ENCODE peak calls at places on chromosomes 13 and 19, in four cellular contexts. One of them, this sample, is unnamed.

GRCh38 chr19:17490411-17490810 is 20.1 kb downstream of the SLC27A1 start:
- DNase-seq in breast epithelium: no peak
- DNase-seq in astrocyte of the cerebellum: no peak
- DNase-seq in astrocyte of the spinal cord: no peak
- DNase-seq in this sample: no peak

GRCh38 chr13:30730526-30730925 is 4.8 kb upstream of the ALOX5AP start:
- DNase-seq in breast epithelium: no peak
- DNase-seq in astrocyte of the cerebellum: no peak
- DNase-seq in astrocyte of the spinal cord: no peak
- DNase-seq in this sample: no peak

GRCh38 chr19:12527034-12527836 is 24.0 kb downstream of the ZNF564 start:
- DNase-seq in breast epithelium: no peak
- DNase-seq in astrocyte of the cerebellum: no peak
- DNase-seq in astrocyte of the spinal cord: peak; percentile 46
- DNase-seq in this sample: no peak

GRCh38 chr13:100517135-100517534 is 71.5 kb downstream of the GGACT start:
- DNase-seq in breast epithelium: no peak
- DNase-seq in astrocyte of the cerebellum: no peak
- DNase-seq in astrocyte of the spinal cord: no peak
- DNase-seq in this sample: no peak

GRCh38 chr13:99421758-99422555 is 79.3 kb upstream of the TM9SF2 start:
- DNase-seq in breast epithelium: no peak
- DNase-seq in astrocyte of the cerebellum: no peak
- DNase-seq in astrocyte of the spinal cord: no peak
- DNase-seq in this sample: no peak

GRCh38 chr19:13965377-13965896 is 13.1 kb downstream of the DCAF15 start:
- DNase-seq in breast epithelium: no peak
- DNase-seq in astrocyte of the cerebellum: no peak
- DNase-seq in astrocyte of the spinal cord: no peak
- DNase-seq in this sample: no peak

GRCh38 chr13:98942485-98942884 is 35.4 kb downstream of the DOCK9 start:
- DNase-seq in breast epithelium: no peak
- DNase-seq in astrocyte of the cerebellum: no peak
- DNase-seq in astrocyte of the spinal cord: no peak
- DNase-seq in this sample: no peak

GRCh38 chr13:66407159-66407558 is 823.0 kb downstream of the PCDH9 start:
- DNase-seq in breast epithelium: no peak
- DNase-seq in astrocyte of the cerebellum: no peak
- DNase-seq in astrocyte of the spinal cord: no peak
- DNase-seq in this sample: no peak

GRCh38 chr13:106376411-106377112 is 158.9 kb downstream of the EFNB2 start:
- DNase-seq in breast epithelium: no peak
- DNase-seq in astrocyte of the cerebellum: peak; percentile 92
- DNase-seq in astrocyte of the spinal cord: peak; percentile 98
- DNase-seq in this sample: no peak

GRCh38 chr13:94267581-94267980 is 211.9 kb downstream of the DCT start:
- DNase-seq in breast epithelium: no peak
- DNase-seq in astrocyte of the cerebellum: no peak
- DNase-seq in astrocyte of the spinal cord: no peak
- DNase-seq in this sample: no peak

GRCh38 chr13:59747529-59747928 is 416.2 kb downstream of the DIAPH3 start:
- DNase-seq in breast epithelium: no peak
- DNase-seq in astrocyte of the cerebellum: no peak
- DNase-seq in astrocyte of the spinal cord: no peak
- DNase-seq in this sample: no peak

GRCh38 chr19:54451997-54452396 is 3.0 kb downstream of the LENG8 start:
- DNase-seq in breast epithelium: no peak
- DNase-seq in astrocyte of the cerebellum: no peak
- DNase-seq in astrocyte of the spinal cord: no peak
- DNase-seq in this sample: no peak

GRCh38 chr19:2345794-2346663 is 14.0 kb upstream of the TMPRSS9 start:
- DNase-seq in breast epithelium: no peak
- DNase-seq in astrocyte of the cerebellum: no peak
- DNase-seq in astrocyte of the spinal cord: no peak
- DNase-seq in this sample: peak; percentile 23

GRCh38 chr19:39745645-39746044 is 7.8 kb upstream of the CLC start:
- DNase-seq in breast epithelium: no peak
- DNase-seq in astrocyte of the cerebellum: no peak
- DNase-seq in astrocyte of the spinal cord: no peak
- DNase-seq in this sample: no peak

GRCh38 chr19:11921852-11922495 is 2.9 kb upstream of the ZNF700 start:
- DNase-seq in breast epithelium: no peak
- DNase-seq in astrocyte of the cerebellum: no peak
- DNase-seq in astrocyte of the spinal cord: no peak
- DNase-seq in this sample: no peak

GRCh38 chr13:72805663-72806341 is 23.9 kb downstream of the PIBF1 start:
- DNase-seq in breast epithelium: no peak
- DNase-seq in astrocyte of the cerebellum: no peak
- DNase-seq in astrocyte of the spinal cord: no peak
- DNase-seq in this sample: no peak

GRCh38 chr13:28099396-28100148 is 804 bp downstream of the FLT3 start:
- DNase-seq in breast epithelium: no peak
- DNase-seq in astrocyte of the cerebellum: no peak
- DNase-seq in astrocyte of the spinal cord: no peak
- DNase-seq in this sample: no peak

GRCh38 chr19:5205937-5206750 is 134.5 kb downstream of the PTPRS start:
- DNase-seq in breast epithelium: no peak
- DNase-seq in astrocyte of the cerebellum: no peak
- DNase-seq in astrocyte of the spinal cord: no peak
- DNase-seq in this sample: no peak

GRCh38 chr19:47215581-47215980 is 15.4 kb downstream of the BBC3 start:
- DNase-seq in breast epithelium: no peak
- DNase-seq in astrocyte of the cerebellum: no peak
- DNase-seq in astrocyte of the spinal cord: no peak
- DNase-seq in this sample: no peak

GRCh38 chr13:43229506-43229905 is 206.1 kb downstream of the DNAJC15 start:
- DNase-seq in breast epithelium: no peak
- DNase-seq in astrocyte of the cerebellum: no peak
- DNase-seq in astrocyte of the spinal cord: peak; percentile 70
- DNase-seq in this sample: no peak

GRCh38 chr13:102198418-102199322 is 203.2 kb downstream of the FGF14 start:
- DNase-seq in breast epithelium: no peak
- DNase-seq in astrocyte of the cerebellum: no peak
- DNase-seq in astrocyte of the spinal cord: peak; percentile 35
- DNase-seq in this sample: no peak

GRCh38 chr19:42467437-42467760 is 24.7 kb upstream of the CXCL17 start:
- DNase-seq in breast epithelium: no peak
- DNase-seq in astrocyte of the cerebellum: no peak
- DNase-seq in astrocyte of the spinal cord: no peak
- DNase-seq in this sample: no peak

GRCh38 chr13:89925107-89925506 is 1422.4 kb upstream of the MIR17HG start:
- DNase-seq in breast epithelium: no peak
- DNase-seq in astrocyte of the cerebellum: peak; percentile 23
- DNase-seq in astrocyte of the spinal cord: peak; percentile 43
- DNase-seq in this sample: no peak

GRCh38 chr13:35891973-35892441 is 239.2 kb downstream of the DCLK1 start:
- DNase-seq in breast epithelium: no peak
- DNase-seq in astrocyte of the cerebellum: no peak
- DNase-seq in astrocyte of the spinal cord: peak; percentile 6
- DNase-seq in this sample: no peak

GRCh38 chr13:42545842-42546241 is 28.1 kb upstream of the TNFSF11 start:
- DNase-seq in breast epithelium: no peak
- DNase-seq in astrocyte of the cerebellum: no peak
- DNase-seq in astrocyte of the spinal cord: no peak
- DNase-seq in this sample: no peak

GRCh38 chr19:36115453-36116343 is at the start of gene TBCB:
- DNase-seq in breast epithelium: no peak
- DNase-seq in astrocyte of the cerebellum: no peak
- DNase-seq in astrocyte of the spinal cord: peak; percentile 42
- DNase-seq in this sample: no peak

GRCh38 chr13:48749144-48749543 is 95.4 kb downstream of the CYSLTR2 start:
- DNase-seq in breast epithelium: no peak
- DNase-seq in astrocyte of the cerebellum: no peak
- DNase-seq in astrocyte of the spinal cord: peak; percentile 71
- DNase-seq in this sample: no peak

GRCh38 chr13:73722120-73722519 is 412.1 kb downstream of the KLF12 start:
- DNase-seq in breast epithelium: no peak
- DNase-seq in astrocyte of the cerebellum: peak; percentile 42
- DNase-seq in astrocyte of the spinal cord: peak; percentile 61
- DNase-seq in this sample: no peak

GRCh38 chr13:50126378-50127016 is 111.3 kb downstream of the KCNRG start:
- DNase-seq in breast epithelium: no peak
- DNase-seq in astrocyte of the cerebellum: no peak
- DNase-seq in astrocyte of the spinal cord: peak; percentile 52
- DNase-seq in this sample: peak; percentile 34
- TF ChIP-seq CTCF in breast epithelium: no peak
- TF ChIP-seq CTCF in astrocyte of the cerebellum: no peak
- TF ChIP-seq CTCF in astrocyte of the spinal cord: no peak
- TF ChIP-seq CTCF in this sample: no peak

GRCh38 chr13:114066956-114067355 is 65.5 kb downstream of the RASA3 start:
- DNase-seq in breast epithelium: no peak
- DNase-seq in astrocyte of the cerebellum: no peak
- DNase-seq in astrocyte of the spinal cord: no peak
- DNase-seq in this sample: no peak
- H3K4me3 ChIP-seq in breast epithelium: no peak overlapping the region
- H3K4me3 ChIP-seq in astrocyte of the cerebellum: no peak overlapping the region
- H3K4me3 ChIP-seq in astrocyte of the spinal cord: no peak overlapping the region
- H3K4me3 ChIP-seq in this sample: no peak overlapping the region

GRCh38 chr13:51262501-51263211 is 40.5 kb downstream of the FAM124A start:
- DNase-seq in breast epithelium: no peak
- DNase-seq in astrocyte of the cerebellum: no peak
- DNase-seq in astrocyte of the spinal cord: no peak
- DNase-seq in this sample: no peak
- TF ChIP-seq CTCF in breast epithelium: no peak
- TF ChIP-seq CTCF in astrocyte of the cerebellum: peak; percentile 9
- TF ChIP-seq CTCF in astrocyte of the spinal cord: peak; percentile 22
- TF ChIP-seq CTCF in this sample: no peak

GRCh38 chr19:7550169-7550770 is 14.8 kb downstream of the PNPLA6 start:
- DNase-seq in breast epithelium: no peak
- DNase-seq in astrocyte of the cerebellum: no peak
- DNase-seq in astrocyte of the spinal cord: no peak
- DNase-seq in this sample: no peak

GRCh38 chr19:7552781-7553180 is 17.3 kb downstream of the PNPLA6 start:
- DNase-seq in breast epithelium: no peak
- DNase-seq in astrocyte of the cerebellum: no peak
- DNase-seq in astrocyte of the spinal cord: no peak
- DNase-seq in this sample: no peak

GRCh38 chr19:7549749-7550148 is 14.2 kb downstream of the PNPLA6 start:
- DNase-seq in breast epithelium: no peak
- DNase-seq in astrocyte of the cerebellum: no peak
- DNase-seq in astrocyte of the spinal cord: no peak
- DNase-seq in this sample: no peak

GRCh38 chr19:7554565-7554964 is 19.0 kb downstream of the PNPLA6 start:
- DNase-seq in breast epithelium: no peak
- DNase-seq in astrocyte of the cerebellum: no peak
- DNase-seq in astrocyte of the spinal cord: no peak
- DNase-seq in this sample: no peak

DNA sequence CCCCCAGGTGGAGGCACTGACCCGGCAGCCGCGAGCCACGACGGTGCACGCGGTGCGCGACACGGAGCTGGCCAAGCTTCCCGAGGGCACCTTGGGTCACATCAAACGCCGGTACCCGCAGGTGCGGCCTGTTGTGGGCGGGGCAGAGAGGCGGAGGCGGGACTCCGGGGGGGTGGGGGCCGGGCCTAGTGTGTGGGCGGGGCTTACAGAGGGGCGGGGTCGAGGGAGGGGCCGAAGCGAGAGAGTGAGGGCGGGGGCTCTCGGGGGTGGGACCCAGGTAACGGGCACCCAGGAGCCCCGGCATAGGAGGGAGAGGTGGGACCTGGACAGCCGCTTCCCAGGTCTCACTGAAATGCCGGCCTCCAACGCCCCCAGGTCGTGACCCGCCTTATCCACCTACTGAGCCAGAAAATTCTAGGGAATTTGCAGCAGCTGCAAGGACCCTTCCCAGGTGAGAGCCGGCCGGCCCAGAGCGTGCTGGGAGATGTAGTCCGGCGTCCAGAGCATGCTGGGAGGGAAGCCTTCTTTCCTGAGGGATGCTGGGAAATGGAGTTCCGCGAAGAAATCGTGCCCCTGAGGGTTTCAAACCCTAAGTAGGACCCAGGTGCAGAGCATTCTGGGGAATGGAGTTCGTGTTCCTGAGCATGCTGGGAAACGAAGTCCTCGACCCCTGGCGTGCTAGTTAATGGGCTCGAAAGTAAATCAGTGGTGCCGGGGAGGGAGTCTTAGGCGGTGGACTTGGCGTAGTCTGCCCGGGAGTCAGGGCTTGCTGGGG is 15.7 kb downstream of the PNPLA6 start:
- DNase-seq in breast epithelium: peak; percentile 76
- DNase-seq in astrocyte of the cerebellum: peak; percentile 33
- DNase-seq in astrocyte of the spinal cord: peak; percentile 59
- DNase-seq in this sample: peak; percentile 17
- H3K4me3 ChIP-seq in breast epithelium: peak overlapping the region; percentile 36
- H3K4me3 ChIP-seq in astrocyte of the cerebellum: peak overlapping the region; percentile 14
- H3K4me3 ChIP-seq in astrocyte of the spinal cord: no peak overlapping the region
- H3K4me3 ChIP-seq in this sample: no peak overlapping the region

DNA sequence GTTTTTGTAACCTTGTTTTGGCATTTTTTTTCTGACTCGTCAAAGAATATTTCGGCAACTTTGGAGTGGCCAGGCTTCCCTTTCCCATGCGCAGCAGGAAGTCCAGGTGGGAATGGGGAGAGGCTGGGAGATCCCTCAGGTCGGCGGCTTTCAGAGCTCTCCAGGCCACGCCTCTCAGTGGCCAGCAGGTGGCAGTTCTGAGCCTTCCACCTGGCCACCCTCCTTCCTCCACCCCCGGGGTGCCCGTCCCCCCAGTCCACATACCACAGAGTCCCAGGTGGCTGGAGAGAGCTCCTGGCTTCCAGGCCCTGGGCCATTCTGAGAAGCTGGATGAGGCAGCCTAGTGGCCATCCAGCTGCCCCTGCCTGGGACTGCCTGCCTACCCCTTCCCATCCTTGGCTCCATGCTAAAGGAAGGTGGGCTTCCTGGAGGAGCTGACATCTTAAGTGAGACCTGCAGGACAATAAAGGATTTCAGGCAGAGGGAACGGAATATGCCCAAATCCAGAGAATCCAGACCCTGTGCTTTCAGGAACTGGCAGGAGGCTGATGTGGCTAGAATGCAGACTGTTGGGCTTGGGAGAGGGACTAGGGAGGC is 46.3 kb downstream of the CCNE1 start:
- DNase-seq in breast epithelium: no peak
- DNase-seq in astrocyte of the cerebellum: no peak
- DNase-seq in astrocyte of the spinal cord: no peak
- DNase-seq in this sample: no peak
- TF ChIP-seq CTCF in breast epithelium: peak; percentile 25
- TF ChIP-seq CTCF in astrocyte of the cerebellum: peak; percentile 44
- TF ChIP-seq CTCF in astrocyte of the spinal cord: peak; percentile 52
- TF ChIP-seq CTCF in this sample: peak; percentile 83

GRCh38 chr19:19513671-19514070 is 1.7 kb downstream of the TSSK6 start:
- DNase-seq in breast epithelium: no peak
- DNase-seq in astrocyte of the cerebellum: no peak
- DNase-seq in astrocyte of the spinal cord: no peak
- DNase-seq in this sample: no peak

GRCh38 chr19:19514881-19515763 is at the start of gene TSSK6:
- DNase-seq in breast epithelium: no peak
- DNase-seq in astrocyte of the cerebellum: no peak
- DNase-seq in astrocyte of the spinal cord: no peak
- DNase-seq in this sample: no peak

GRCh38 chr19:19514215-19514633 is 1.1 kb downstream of the TSSK6 start:
- DNase-seq in breast epithelium: no peak
- DNase-seq in astrocyte of the cerebellum: no peak
- DNase-seq in astrocyte of the spinal cord: peak; percentile 50
- DNase-seq in this sample: no peak

GRCh38 chr19:19515764-19516519 is at the start of gene NDUFA13:
- DNase-seq in breast epithelium: peak; percentile 92
- DNase-seq in astrocyte of the cerebellum: peak; percentile 81
- DNase-seq in astrocyte of the spinal cord: peak; percentile 95
- DNase-seq in this sample: peak; percentile 74

GRCh38 chr19:19517235-19517619 is 1.2 kb downstream of the NDUFA13 start:
- DNase-seq in breast epithelium: no peak
- DNase-seq in astrocyte of the cerebellum: no peak
- DNase-seq in astrocyte of the spinal cord: no peak
- DNase-seq in this sample: no peak
- H3K4me3 ChIP-seq in breast epithelium: peak overlapping the region; percentile 85
- H3K4me3 ChIP-seq in astrocyte of the cerebellum: peak overlapping the region; percentile 79
- H3K4me3 ChIP-seq in astrocyte of the spinal cord: peak overlapping the region; percentile 93
- H3K4me3 ChIP-seq in this sample: peak overlapping the region; percentile 97